ENCODE peak calls at places on chromosomes 12 and 14, in eight cellular contexts. O is transverse colon; C is cardiac muscle cell; N is ovary; W is H1; F is effector memory CD4-positive, alpha-beta T cell; L is GM23248; S is left ventricle myocardium inferior. B is an unnamed sample.
A peak's percentile ranks its signal among the peaks of the same experiment; 100 is the strongest.

GRCh38 chr12:16348435-16349131 is 1.1 kb downstream of the MGST1 start:
- DNase-seq in W (no peak), S (no peak), L (peak; percentile 66), C (no peak), N (no peak), F (no peak), O (no peak), B (no peak)

GRCh38 chr12:108193922-108194321 is 64.8 kb downstream of the WSCD2 start:
- DNase-seq in O (no peak), N (no peak), S (no peak), C (peak; percentile 71), F (no peak), W (peak; percentile 56), L (peak; percentile 47), B (no peak)

GRCh38 chr12:65784616-65785015 is 39.7 kb upstream of the HMGA2 start:
- DNase-seq in C (no peak), F (no peak), S (no peak), L (peak; percentile 40), O (no peak), N (no peak), W (no peak), B (no peak)

GRCh38 chr14:56333361-56334279 is 215.4 kb downstream of the PELI2 start:
- DNase-seq in W (no peak), C (no peak), N (no peak), O (no peak), S (no peak), L (peak; percentile 82), F (no peak), B (no peak)

GRCh38 chr12:52371716-52372115 is 4.4 kb upstream of the KRT85 start:
- DNase-seq in W (no peak), C (no peak), L (no peak), O (no peak), F (no peak), S (no peak), N (no peak), B (no peak)

GRCh38 chr12:52611080-52611468 is 7.3 kb downstream of the KRT73 start:
- DNase-seq in L (no peak), C (no peak), W (no peak), S (no peak), O (no peak), N (no peak), F (no peak), B (no peak)

GRCh38 chr14:91228112-91229004 is 16.1 kb downstream of the GPR68 start:
- DNase-seq in L (peak; percentile 78), C (no peak), N (no peak), F (peak; percentile 82), O (no peak), S (no peak), W (peak; percentile 70), B (peak; percentile 60)

GRCh38 chr14:23425169-23425568 is 10.3 kb downstream of the MYH7 start:
- DNase-seq in N (no peak), L (no peak), S (no peak), C (no peak), W (no peak), F (no peak), O (no peak), B (no peak)

GRCh38 chr14:105092912-105093425 is 27.7 kb upstream of the GPR132 start:
- DNase-seq in S (peak; percentile 72), L (peak; percentile 82), C (peak; percentile 62), N (peak; percentile 86), O (peak; percentile 76), W (peak; percentile 59), F (peak; percentile 38), B (peak; percentile 68)

GRCh38 chr12:83318386-83318971 is 631.8 kb downstream of the TMTC2 start:
- DNase-seq in C (peak; percentile 15), F (no peak), W (no peak), S (no peak), L (peak; percentile 27), N (no peak), O (no peak), B (no peak)

GRCh38 chr12:49507139-49507538 is 31.7 kb upstream of the KCNH3 start:
- DNase-seq in O (no peak), L (peak; percentile 79), F (no peak), N (no peak), C (no peak), W (no peak), S (no peak), B (no peak)

GRCh38 chr14:33510991-33511390 is 439.9 kb downstream of the EGLN3 start:
- DNase-seq in F (no peak), C (no peak), S (no peak), L (no peak), N (no peak), W (no peak), O (no peak), B (no peak)

GRCh38 chr14:77276295-77276935 is 5.4 kb upstream of the NGB start:
- DNase-seq in L (no peak), O (no peak), N (no peak), W (no peak), C (no peak), S (no peak), F (no peak), B (no peak)

GRCh38 chr12:13205809-13206559 is 9.5 kb downstream of the EMP1 start:
- DNase-seq in O (no peak), C (no peak), N (no peak), S (no peak), L (peak; percentile 98), W (no peak), F (no peak), B (no peak)

GRCh38 chr14:55123101-55123500 is 6.0 kb upstream of the LGALS3 start:
- DNase-seq in N (no peak), C (no peak), F (no peak), S (no peak), L (peak; percentile 94), W (no peak), O (no peak), B (no peak)

GRCh38 chr12:48018618-48018995 is 14.3 kb upstream of the COL2A1 start:
- DNase-seq in W (no peak), L (no peak), F (no peak), S (no peak), C (no peak), O (no peak), N (no peak), B (no peak)

GRCh38 chr12:89328483-89329030 is 23.7 kb downstream of the DUSP6 start:
- DNase-seq in C (no peak), O (no peak), L (no peak), N (no peak), F (no peak), W (no peak), S (no peak), B (no peak)

GRCh38 chr12:52691076-52691764 is 11.0 kb upstream of the KRT1 start:
- DNase-seq in C (peak; percentile 47), N (peak; percentile 41), S (no peak), O (peak; percentile 27), F (peak; percentile 23), W (peak; percentile 68), L (peak; percentile 14), B (peak; percentile 73)

GRCh38 chr12:80553316-80553715 is 109.3 kb downstream of the PTPRQ start:
- DNase-seq in C (no peak), N (no peak), O (no peak), W (no peak), L (peak; percentile 94), S (no peak), F (no peak), B (no peak)

DNA sequence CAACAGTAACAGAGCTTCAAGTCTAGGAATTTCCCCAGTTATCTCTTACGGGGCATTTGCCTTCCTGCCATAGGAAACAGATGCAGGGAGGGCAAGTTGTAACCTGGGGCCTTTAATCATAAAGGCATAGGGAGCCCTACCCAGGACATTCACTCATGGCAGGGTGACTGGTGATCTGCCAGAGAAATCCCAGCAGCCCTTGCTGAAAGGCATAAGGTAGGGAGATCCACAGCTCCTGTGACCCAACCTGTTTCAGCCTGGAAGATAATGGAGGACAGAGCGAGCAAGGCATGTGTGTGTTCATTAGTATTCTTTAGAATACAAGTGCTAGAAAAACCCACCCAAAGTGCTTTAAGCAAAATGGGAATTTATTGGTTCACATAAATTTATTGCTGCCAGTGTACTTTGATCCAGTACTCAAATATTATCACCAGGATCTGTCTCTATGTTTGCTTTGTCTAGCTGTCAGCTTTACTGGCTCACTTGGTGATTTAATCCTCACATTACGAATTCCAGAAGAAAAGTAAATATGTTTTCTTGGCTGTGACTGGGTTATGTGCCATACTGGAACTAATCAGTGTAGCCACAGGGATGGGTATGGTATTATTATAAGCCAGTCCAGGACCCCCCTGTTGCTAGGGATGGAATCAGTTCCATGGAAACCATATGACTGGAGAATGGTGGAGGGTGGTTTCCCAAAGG is 21.1 kb upstream of the AKAP6 start:
- DNase-seq in N (no peak), F (no peak), O (peak; percentile 62), L (no peak), W (no peak), C (no peak), S (no peak), B (no peak)
- H3K27ac ChIP-seq in N (no peak overlapping the region), F (no peak overlapping the region), O (peak overlapping the region; percentile 71), L (no peak overlapping the region), W (no peak overlapping the region), C (no peak overlapping the region), S (no peak overlapping the region), B (no peak overlapping the region)

GRCh38 chr12:18969512-18969911 is 160.0 kb upstream of the PLEKHA5 start:
- DNase-seq in O (no peak), F (no peak), L (no peak), W (no peak), C (no peak), N (no peak), S (no peak), B (no peak)
- H3K4me3 ChIP-seq in O (no peak overlapping the region), F (no peak overlapping the region), L (no peak overlapping the region), W (no peak overlapping the region), C (no peak overlapping the region), N (no peak overlapping the region), S (no peak overlapping the region), B (no peak overlapping the region)

GRCh38 chr14:21024668-21025373 is at the start of gene NDRG2:
- DNase-seq in S (peak; percentile 89), O (peak; percentile 90), N (peak; percentile 93), L (peak; percentile 37), C (peak; percentile 96), F (peak; percentile 70), W (peak; percentile 91), B (peak; percentile 54)
- H3K27me3 ChIP-seq in S (no peaks in the 10 kb centered on the region), O (no peaks in the 10 kb centered on the region), N (no peaks in the 10 kb centered on the region), L (peaks cover 32% of the 10 kb centered on the region), C (no peaks in the 10 kb centered on the region), F (no peaks in the 10 kb centered on the region), W (peaks cover 24% of the 10 kb centered on the region), B (no peaks in the 10 kb centered on the region)

GRCh38 chr12:115870021-115870420 is 407.5 kb downstream of the MED13L start:
- DNase-seq in F (no peak), C (peak; percentile 57), N (no peak), L (no peak), W (no peak), O (no peak), S (no peak), B (no peak)

GRCh38 chr12:115867854-115868253 is 409.6 kb downstream of the MED13L start:
- DNase-seq in N (no peak), F (no peak), L (no peak), O (no peak), W (no peak), C (no peak), S (no peak), B (no peak)

GRCh38 chr12:115868624-115869023 is 408.9 kb downstream of the MED13L start:
- DNase-seq in F (no peak), W (no peak), L (no peak), C (no peak), S (no peak), O (no peak), N (no peak), B (no peak)

GRCh38 chr12:115870527-115870926 is 407.0 kb downstream of the MED13L start:
- DNase-seq in C (no peak), F (no peak), W (no peak), L (no peak), N (no peak), S (peak; percentile 47), O (no peak), B (no peak)

GRCh38 chr12:115869604-115870003 is 407.9 kb downstream of the MED13L start:
- DNase-seq in N (no peak), W (no peak), O (no peak), L (no peak), S (no peak), C (no peak), F (no peak), B (no peak)
- H3K27ac ChIP-seq in N (no peak overlapping the region), W (no peak overlapping the region), O (no peak overlapping the region), L (no peak overlapping the region), S (peak overlapping the region; percentile 66), C (peak overlapping the region; percentile 30), F (no peak overlapping the region), B (no peak overlapping the region)

B was measured in naive thymus-derived CD4-positive, alpha-beta T cell.